ENCODE peak calls at places on chromosomes 2 and 18, in five cellular contexts. One of them, this sample, is unnamed.

GRCh38 chr2:205902041-205902898 is 183.7 kb downstream of the INO80D start:
- DNase-seq in prostate gland: peak
- DNase-seq in lung: no peak
- DNase-seq in astrocyte of the spinal cord: no peak
- DNase-seq in cardiac fibroblast: peak
- DNase-seq in this sample: no peak

GRCh38 chr2:94762600-94762999 is 108.6 kb upstream of the TEKT4 start:
- DNase-seq in prostate gland: no peak
- DNase-seq in lung: no peak
- DNase-seq in astrocyte of the spinal cord: no peak
- DNase-seq in cardiac fibroblast: no peak
- DNase-seq in this sample: no peak

GRCh38 chr2:160289803-160290202 is 89.7 kb upstream of the ITGB6 start:
- DNase-seq in prostate gland: no peak
- DNase-seq in lung: no peak
- DNase-seq in astrocyte of the spinal cord: no peak
- DNase-seq in cardiac fibroblast: peak
- DNase-seq in this sample: no peak

GRCh38 chr2:173568054-173568453 is 213.4 kb downstream of the CDCA7 start:
- DNase-seq in prostate gland: no peak
- DNase-seq in lung: no peak
- DNase-seq in astrocyte of the spinal cord: no peak
- DNase-seq in cardiac fibroblast: peak
- DNase-seq in this sample: peak

GRCh38 chr2:227324671-227325055 is 388 bp upstream of the MFF start:
- DNase-seq in prostate gland: peak
- DNase-seq in lung: no peak
- DNase-seq in astrocyte of the spinal cord: no peak
- DNase-seq in cardiac fibroblast: no peak
- DNase-seq in this sample: no peak

GRCh38 chr2:222949073-222949472 is 88.2 kb downstream of the ACSL3 start:
- DNase-seq in prostate gland: no peak
- DNase-seq in lung: no peak
- DNase-seq in astrocyte of the spinal cord: no peak
- DNase-seq in cardiac fibroblast: no peak
- DNase-seq in this sample: no peak

GRCh38 chr18:6431659-6432318 is 17.1 kb upstream of the L3MBTL4 start:
- DNase-seq in prostate gland: no peak
- DNase-seq in lung: no peak
- DNase-seq in astrocyte of the spinal cord: no peak
- DNase-seq in cardiac fibroblast: no peak
- DNase-seq in this sample: no peak

GRCh38 chr2:71306762-71307161 is 24.8 kb upstream of the ZNF638 start:
- DNase-seq in prostate gland: no peak
- DNase-seq in lung: no peak
- DNase-seq in astrocyte of the spinal cord: peak
- DNase-seq in cardiac fibroblast: peak
- DNase-seq in this sample: peak

GRCh38 chr18:66635342-66635741 is 31.5 kb upstream of the CDH19 start:
- DNase-seq in prostate gland: no peak
- DNase-seq in lung: no peak
- DNase-seq in astrocyte of the spinal cord: no peak
- DNase-seq in cardiac fibroblast: no peak
- DNase-seq in this sample: no peak

DNA sequence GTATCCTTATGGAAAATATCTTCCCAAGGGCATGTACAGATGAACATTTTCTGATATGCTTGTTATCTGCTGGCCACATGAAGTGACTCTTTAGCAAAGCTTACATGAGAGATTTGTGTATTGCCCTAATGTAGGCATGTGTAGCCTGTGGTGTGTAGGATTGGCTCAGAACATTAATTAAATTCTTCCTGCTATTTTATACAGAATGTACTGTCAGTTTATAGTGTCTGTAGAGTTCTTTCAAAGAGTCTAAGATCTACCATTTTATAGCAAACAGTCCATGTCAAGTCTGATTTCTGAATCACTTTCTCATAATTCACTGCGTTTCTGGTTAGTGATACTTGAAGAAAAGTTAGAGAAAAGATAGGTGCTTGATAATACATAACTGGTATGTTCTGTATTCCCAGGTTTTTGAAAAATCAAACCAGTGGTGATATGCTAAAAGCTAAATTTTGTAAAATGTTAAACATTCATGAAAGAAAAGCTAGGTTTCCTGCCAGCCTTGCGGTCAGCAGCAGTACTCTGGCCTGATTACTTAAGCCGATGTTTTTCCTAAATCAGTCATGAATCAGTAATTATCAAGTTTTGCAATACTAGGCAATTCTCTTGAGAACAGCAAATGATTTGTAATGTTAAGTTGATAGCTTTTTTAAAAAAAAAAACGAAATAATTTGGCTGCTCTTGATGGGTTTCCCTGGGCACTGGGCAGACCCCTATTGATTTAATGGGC is 30.9 kb upstream of the EFEMP1 start:
- DNase-seq in prostate gland: no peak
- DNase-seq in lung: no peak
- DNase-seq in astrocyte of the spinal cord: peak
- DNase-seq in cardiac fibroblast: peak
- DNase-seq in this sample: no peak
- H3K4me3 ChIP-seq in prostate gland: no peak
- H3K4me3 ChIP-seq in lung: no peak
- H3K4me3 ChIP-seq in astrocyte of the spinal cord: no peak
- H3K4me3 ChIP-seq in cardiac fibroblast: no peak
- H3K4me3 ChIP-seq in this sample: no peak

GRCh38 chr2:8581601-8582041 is 100.2 kb upstream of the ID2 start:
- DNase-seq in prostate gland: no peak
- DNase-seq in lung: no peak
- DNase-seq in astrocyte of the spinal cord: no peak
- DNase-seq in cardiac fibroblast: no peak
- DNase-seq in this sample: no peak

GRCh38 chr2:8578335-8579244 is 103.3 kb upstream of the ID2 start:
- DNase-seq in prostate gland: no peak
- DNase-seq in lung: no peak
- DNase-seq in astrocyte of the spinal cord: no peak
- DNase-seq in cardiac fibroblast: no peak
- DNase-seq in this sample: no peak

GRCh38 chr2:8581048-8581561 is 100.8 kb upstream of the ID2 start:
- DNase-seq in prostate gland: no peak
- DNase-seq in lung: no peak
- DNase-seq in astrocyte of the spinal cord: no peak
- DNase-seq in cardiac fibroblast: no peak
- DNase-seq in this sample: no peak

GRCh38 chr2:8580316-8581047 is 101.4 kb upstream of the ID2 start:
- DNase-seq in prostate gland: no peak
- DNase-seq in lung: no peak
- DNase-seq in astrocyte of the spinal cord: no peak
- DNase-seq in cardiac fibroblast: no peak
- DNase-seq in this sample: no peak

GRCh38 chr2:8579686-8580085 is 102.2 kb upstream of the ID2 start:
- DNase-seq in prostate gland: no peak
- DNase-seq in lung: no peak
- DNase-seq in astrocyte of the spinal cord: no peak
- DNase-seq in cardiac fibroblast: no peak
- DNase-seq in this sample: no peak
- H3K4me3 ChIP-seq in prostate gland: no peak
- H3K4me3 ChIP-seq in lung: no peak
- H3K4me3 ChIP-seq in astrocyte of the spinal cord: no peak
- H3K4me3 ChIP-seq in cardiac fibroblast: no peak
- H3K4me3 ChIP-seq in this sample: no peak

DNA sequence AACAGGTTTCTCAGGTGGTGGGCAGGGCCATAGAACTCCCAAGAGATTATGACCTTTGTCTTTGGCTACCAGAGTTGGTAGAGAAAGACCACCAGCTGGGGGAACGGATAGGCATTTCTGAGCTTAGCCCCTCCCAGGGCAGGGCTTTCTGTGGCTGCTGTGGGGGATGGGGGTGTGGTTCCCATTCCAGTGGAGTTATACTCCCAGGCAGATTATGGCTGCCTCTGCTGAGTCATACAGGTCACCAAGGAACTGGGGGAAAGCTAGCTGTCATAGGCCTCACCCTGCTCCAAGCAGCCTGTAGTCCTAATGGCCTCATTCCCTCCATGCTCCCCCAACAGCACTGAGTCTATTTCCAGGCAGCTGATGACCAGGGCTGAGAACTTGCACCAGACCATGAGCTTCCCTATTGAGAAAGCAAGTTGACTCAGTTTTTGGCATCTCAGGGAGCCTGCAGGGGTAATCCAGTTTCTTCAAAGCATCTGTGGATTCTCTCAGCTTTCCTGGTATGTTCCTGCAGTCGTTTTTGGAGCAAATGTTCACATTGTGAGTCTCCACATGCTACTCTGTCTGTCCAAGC is 87.1 kb downstream of the GPR39 start:
- DNase-seq in prostate gland: no peak
- DNase-seq in lung: no peak
- DNase-seq in astrocyte of the spinal cord: peak
- DNase-seq in cardiac fibroblast: peak
- DNase-seq in this sample: no peak
- H3K4me3 ChIP-seq in prostate gland: no peak
- H3K4me3 ChIP-seq in lung: no peak
- H3K4me3 ChIP-seq in astrocyte of the spinal cord: no peak
- H3K4me3 ChIP-seq in cardiac fibroblast: no peak
- H3K4me3 ChIP-seq in this sample: no peak

GRCh38 chr2:64405476-64406406 is 48.2 kb upstream of the LGALSL start:
- DNase-seq in prostate gland: no peak
- DNase-seq in lung: no peak
- DNase-seq in astrocyte of the spinal cord: peak
- DNase-seq in cardiac fibroblast: peak
- DNase-seq in this sample: peak
- H3K4me3 ChIP-seq in prostate gland: no peak
- H3K4me3 ChIP-seq in lung: no peak
- H3K4me3 ChIP-seq in astrocyte of the spinal cord: no peak
- H3K4me3 ChIP-seq in cardiac fibroblast: no peak
- H3K4me3 ChIP-seq in this sample: no peak

DNA sequence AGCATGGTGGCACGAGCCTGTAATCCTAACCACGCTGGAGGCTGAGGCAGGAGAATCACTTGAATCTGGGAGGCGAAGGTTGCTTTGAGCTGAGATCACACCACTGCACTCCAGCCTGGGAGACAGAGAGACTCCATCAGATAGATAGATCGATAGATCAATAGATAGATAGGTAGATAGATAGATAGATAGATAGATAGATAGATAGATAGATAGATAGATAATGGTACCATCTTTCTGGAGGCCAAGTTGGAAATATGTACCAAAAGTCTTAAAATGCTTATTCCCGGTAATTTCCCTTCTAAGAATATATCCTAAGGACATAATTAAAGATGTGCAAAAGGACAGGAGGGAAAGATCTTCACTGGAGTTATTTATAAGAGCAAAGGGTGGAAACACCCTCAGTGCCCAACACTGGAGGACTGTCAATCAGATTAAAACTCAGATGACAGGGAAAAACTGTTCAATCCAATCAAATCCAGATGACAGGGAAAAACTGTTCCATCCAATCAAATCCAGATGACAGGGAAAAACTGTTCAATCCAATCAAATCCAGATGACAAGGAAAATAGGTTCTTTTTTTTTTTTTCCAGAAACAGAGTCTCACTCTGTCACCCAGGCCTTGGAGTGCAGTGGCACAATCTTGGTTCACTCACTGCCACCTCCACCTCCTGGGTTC is 49.0 kb upstream of the UBE2F start:
- DNase-seq in prostate gland: no peak
- DNase-seq in lung: no peak
- DNase-seq in astrocyte of the spinal cord: no peak
- DNase-seq in cardiac fibroblast: no peak
- DNase-seq in this sample: no peak
- H3K4me3 ChIP-seq in prostate gland: no peak
- H3K4me3 ChIP-seq in lung: no peak
- H3K4me3 ChIP-seq in astrocyte of the spinal cord: no peak
- H3K4me3 ChIP-seq in cardiac fibroblast: no peak
- H3K4me3 ChIP-seq in this sample: no peak

GRCh38 chr2:68426446-68426845 is 40.6 kb downstream of the FBXO48 start:
- DNase-seq in prostate gland: no peak
- DNase-seq in lung: no peak
- DNase-seq in astrocyte of the spinal cord: no peak
- DNase-seq in cardiac fibroblast: no peak
- DNase-seq in this sample: no peak
- H3K4me3 ChIP-seq in prostate gland: no peak
- H3K4me3 ChIP-seq in lung: no peak
- H3K4me3 ChIP-seq in astrocyte of the spinal cord: no peak
- H3K4me3 ChIP-seq in cardiac fibroblast: no peak
- H3K4me3 ChIP-seq in this sample: no peak

GRCh38 chr18:63135101-63135500 is 184.5 kb downstream of the BCL2 start:
- DNase-seq in prostate gland: no peak
- DNase-seq in lung: no peak
- DNase-seq in astrocyte of the spinal cord: no peak
- DNase-seq in cardiac fibroblast: no peak
- DNase-seq in this sample: no peak

GRCh38 chr18:63140038-63140450 is 179.5 kb downstream of the BCL2 start:
- DNase-seq in prostate gland: no peak
- DNase-seq in lung: no peak
- DNase-seq in astrocyte of the spinal cord: no peak
- DNase-seq in cardiac fibroblast: no peak
- DNase-seq in this sample: no peak

GRCh38 chr18:63138469-63139340 is 180.9 kb downstream of the BCL2 start:
- DNase-seq in prostate gland: no peak
- DNase-seq in lung: no peak
- DNase-seq in astrocyte of the spinal cord: no peak
- DNase-seq in cardiac fibroblast: no peak
- DNase-seq in this sample: no peak

GRCh38 chr18:63140997-63141776 is 178.4 kb downstream of the BCL2 start:
- DNase-seq in prostate gland: no peak
- DNase-seq in lung: no peak
- DNase-seq in astrocyte of the spinal cord: no peak
- DNase-seq in cardiac fibroblast: no peak
- DNase-seq in this sample: no peak

DNA sequence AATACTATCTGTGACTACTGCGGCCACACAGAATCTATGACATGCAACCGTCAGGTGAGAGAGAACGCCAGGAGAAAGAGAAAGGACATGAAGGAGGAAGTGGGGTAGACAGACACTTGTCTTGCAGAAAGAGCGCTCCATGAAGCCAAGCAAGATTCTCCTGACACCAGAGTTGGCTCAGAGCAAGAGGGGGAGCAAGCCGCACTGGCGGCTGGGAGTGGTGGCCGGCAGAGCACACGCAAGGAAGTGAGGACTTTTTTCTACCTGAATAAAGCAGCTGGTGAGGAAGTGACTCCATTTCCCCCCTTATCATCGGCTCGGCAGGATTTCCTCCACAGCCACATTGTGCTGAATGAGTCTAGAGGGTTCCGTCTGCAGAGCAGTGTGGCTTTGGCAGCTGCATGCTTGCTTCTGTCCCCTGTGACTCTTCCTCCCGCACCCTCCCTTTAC is 181.5 kb downstream of the BCL2 start:
- DNase-seq in prostate gland: no peak
- DNase-seq in lung: no peak
- DNase-seq in astrocyte of the spinal cord: no peak
- DNase-seq in cardiac fibroblast: no peak
- DNase-seq in this sample: no peak
- H3K4me3 ChIP-seq in prostate gland: no peak
- H3K4me3 ChIP-seq in lung: no peak
- H3K4me3 ChIP-seq in astrocyte of the spinal cord: no peak
- H3K4me3 ChIP-seq in cardiac fibroblast: no peak
- H3K4me3 ChIP-seq in this sample: no peak

GRCh38 chr2:128291161-128291843 is 27.4 kb downstream of the HS6ST1 start:
- DNase-seq in prostate gland: no peak
- DNase-seq in lung: no peak
- DNase-seq in astrocyte of the spinal cord: no peak
- DNase-seq in cardiac fibroblast: no peak
- DNase-seq in this sample: no peak
- H3K4me3 ChIP-seq in prostate gland: no peak
- H3K4me3 ChIP-seq in lung: no peak
- H3K4me3 ChIP-seq in astrocyte of the spinal cord: no peak
- H3K4me3 ChIP-seq in cardiac fibroblast: no peak
- H3K4me3 ChIP-seq in this sample: no peak

This sample was measured in brain microvascular endothelial cell.